ENCODE peak calls at places on chromosomes 2 and 18, in ten cellular contexts. D, Z, P, O, G, L, M, H, X and K are unnamed samples.
A peak's percentile ranks its signal among the peaks of the same experiment; 100 is the strongest.

GRCh38 chr2:67974564-67975430 is 88.0 kb downstream of the C1D start:
- DNase-seq in D (no peak), Z (no peak), P (no peak), O (no peak), G (no peak), L (peak; percentile 63), M (peak; percentile 32), H (no peak), X (peak; percentile 48), K (no peak)

GRCh38 chr18:40159141-40160017 is 1795.7 kb upstream of the PIK3C3 start:
- DNase-seq in D (no peak), Z (no peak), P (peak; percentile 55), O (no peak), G (no peak), L (no peak), M (peak; percentile 61), H (peak; percentile 3), X (no peak), K (peak; percentile 1)

GRCh38 chr2:238128061-238129040 is 10.1 kb upstream of the KLHL30 start:
- DNase-seq in D (no peak), Z (no peak), P (no peak), O (no peak), G (no peak), L (peak; percentile 24), M (no peak), H (no peak), X (no peak), K (no peak)

GRCh38 chr2:64213607-64214275 is 69.5 kb upstream of the PELI1 start:
- DNase-seq in D (no peak), Z (peak; percentile 71), P (no peak), O (no peak), G (no peak), L (no peak), M (no peak), H (no peak), X (no peak), K (no peak)

GRCh38 chr2:86577817-86578456 is 14.7 kb upstream of the CHMP3 start:
- DNase-seq in D (no peak), Z (no peak), P (no peak), O (no peak), G (no peak), L (no peak), M (no peak), H (no peak), X (no peak), K (no peak)

GRCh38 chr2:16852651-16853050 is 187.0 kb upstream of the CYRIA start:
- DNase-seq in D (no peak), Z (no peak), P (no peak), O (no peak), G (no peak), L (no peak), M (no peak), H (no peak), X (no peak), K (no peak)

GRCh38 chr2:27903649-27904544 is 13.4 kb downstream of the BABAM2 start:
- DNase-seq in D (peak; percentile 29), Z (no peak), P (no peak), O (no peak), G (no peak), L (no peak), M (peak; percentile 57), H (no peak), X (peak; percentile 33), K (peak; percentile 61)

GRCh38 chr2:112692914-112693313 is 27.9 kb upstream of the NT5DC4 start:
- DNase-seq in D (no peak), Z (peak; percentile 37), P (no peak), O (no peak), G (no peak), L (no peak), M (peak; percentile 13), H (no peak), X (no peak), K (no peak)

GRCh38 chr2:158232476-158232875 is 130.8 kb downstream of the UPP2 start:
- DNase-seq in D (peak; percentile 29), Z (no peak), P (no peak), O (no peak), G (no peak), L (no peak), M (no peak), H (peak; percentile 40), X (no peak), K (no peak)

GRCh38 chr2:218988164-218988563 is 3.2 kb upstream of the FEV start:
- DNase-seq in D (no peak), Z (no peak), P (no peak), O (no peak), G (no peak), L (no peak), M (no peak), H (no peak), X (no peak), K (no peak)

GRCh38 chr18:9613550-9614400 is 584 bp downstream of the PPP4R1 start:
- DNase-seq in D (no peak), Z (peak; percentile 71), P (peak; percentile 76), O (peak; percentile 72), G (peak; percentile 90), L (peak; percentile 73), M (peak; percentile 49), H (peak; percentile 84), X (peak; percentile 29), K (peak; percentile 33)

GRCh38 chr2:120404941-120405768 is 59.2 kb downstream of the INHBB start:
- DNase-seq in D (no peak), Z (no peak), P (no peak), O (no peak), G (no peak), L (no peak), M (no peak), H (no peak), X (no peak), K (no peak)

GRCh38 chr18:46268662-46269061 is 164.5 kb downstream of the HAUS1 start:
- DNase-seq in D (no peak), Z (no peak), P (no peak), O (no peak), G (no peak), L (peak; percentile 82), M (no peak), H (no peak), X (no peak), K (no peak)

GRCh38 chr18:2147866-2148265 is 423.4 kb downstream of the METTL4 start:
- DNase-seq in D (no peak), Z (no peak), P (no peak), O (no peak), G (no peak), L (peak; percentile 36), M (peak; percentile 80), H (no peak), X (no peak), K (no peak)

GRCh38 chr2:53911434-53912189 is 51.8 kb upstream of the GPR75 start:
- DNase-seq in D (no peak), Z (no peak), P (no peak), O (no peak), G (no peak), L (no peak), M (peak; percentile 4), H (no peak), X (no peak), K (no peak)

GRCh38 chr2:28247326-28247725 is 145.3 kb upstream of the FOSL2 start:
- DNase-seq in D (no peak), Z (no peak), P (no peak), O (no peak), G (no peak), L (no peak), M (no peak), H (no peak), X (no peak), K (no peak)

GRCh38 chr2:203988540-203989264 is 52.1 kb downstream of the ICOS start:
- DNase-seq in D (no peak), Z (no peak), P (no peak), O (no peak), G (no peak), L (no peak), M (no peak), H (no peak), X (no peak), K (no peak)
- TF ChIP-seq CTCF in D (no peak), Z (no peak), P (no peak), O (no peak), G (no peak), L (no peak), M (no peak), H (no peak), X (no peak), K (no peak)

GRCh38 chr2:42975358-42975717 is 183.0 kb upstream of the HAAO start:
- DNase-seq in D (no peak), Z (no peak), P (no peak), O (no peak), G (no peak), L (no peak), M (no peak), H (no peak), X (no peak), K (no peak)
- TF ChIP-seq CTCF in D (no peak), Z (no peak), P (no peak), O (no peak), G (no peak), L (no peak), M (no peak), H (no peak), X (peak; percentile 19), K (peak; percentile 1)

DNA sequence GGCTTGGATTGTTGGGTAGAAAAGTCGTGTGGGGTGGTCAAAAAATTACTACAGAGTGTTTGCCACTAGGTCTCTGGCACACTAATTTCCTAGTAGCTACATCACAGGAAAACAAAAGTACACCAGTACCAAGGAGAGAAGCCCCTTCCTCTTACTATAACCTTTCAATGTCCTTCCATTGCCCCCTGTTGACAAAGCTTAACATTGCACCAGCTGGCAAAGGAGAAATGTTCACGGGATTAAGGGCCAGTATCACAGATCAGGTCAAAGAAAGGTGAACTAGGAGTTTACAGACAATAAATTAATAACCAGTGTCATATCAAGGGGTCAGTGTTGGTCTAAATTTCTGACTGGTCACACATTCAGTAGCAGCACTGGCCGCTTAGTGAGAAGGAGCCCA is 1139.6 kb upstream of the FAM98A start:
- DNase-seq in D (no peak), Z (no peak), P (peak; percentile 61), O (no peak), G (no peak), L (no peak), M (no peak), H (peak; percentile 34), X (no peak), K (no peak)
- TF ChIP-seq CTCF in D (peak; percentile 52), Z (peak; percentile 28), P (peak; percentile 77), O (no peak), G (peak; percentile 15), L (no peak), M (no peak), H (peak; percentile 47), X (no peak), K (no peak)

GRCh38 chr2:35035883-35036282 is 1319.7 kb upstream of the CRIM1 start:
- DNase-seq in D (no peak), Z (no peak), P (peak; percentile 7), O (no peak), G (no peak), L (no peak), M (no peak), H (peak; percentile 13), X (no peak), K (no peak)
- TF ChIP-seq CTCF in D (peak; percentile 14), Z (no peak), P (peak; percentile 23), O (no peak), G (no peak), L (no peak), M (no peak), H (peak; percentile 26), X (no peak), K (no peak)